ENCODE peak calls at places on chromosomes 3 and 15, in four cellular contexts. K, L, S and A are unnamed samples.

GRCh38 chr3:21718943-21719591 is 31.9 kb downstream of the ZNF385D start:
- DNase-seq in K (no peak), L (no peak), S (no peak), A (no peak)

GRCh38 chr3:177443469-177443868 is 246.2 kb upstream of the TBL1XR1 start:
- DNase-seq in K (no peak), L (no peak), S (no peak), A (no peak)

GRCh38 chr3:123390865-123391613 is 57.9 kb downstream of the ADCY5 start:
- DNase-seq in K (no peak), L (peak), S (no peak), A (no peak)

GRCh38 chr15:85646538-85647091 is 148.1 kb downstream of the KLHL25 start:
- DNase-seq in K (peak), L (no peak), S (no peak), A (peak)

GRCh38 chr15:64694816-64695215 is 80.6 kb downstream of the RBPMS2 start:
- DNase-seq in K (no peak), L (no peak), S (no peak), A (no peak)

GRCh38 chr3:11638669-11639402 is 4.9 kb downstream of the VGLL4 start:
- DNase-seq in K (no peak), L (no peak), S (no peak), A (no peak)

GRCh38 chr3:126061301-126062032 is 22.5 kb downstream of the SLC41A3 start:
- DNase-seq in K (no peak), L (no peak), S (no peak), A (no peak)

GRCh38 chr3:29764603-29765254 is 483.9 kb downstream of the RBMS3 start:
- DNase-seq in K (no peak), L (no peak), S (no peak), A (no peak)

GRCh38 chr3:171213178-171213577 is 186.7 kb upstream of the SLC2A2 start:
- DNase-seq in K (no peak), L (no peak), S (no peak), A (no peak)

GRCh38 chr3:4995500-4996053 is 16.3 kb downstream of the BHLHE40 start:
- DNase-seq in K (no peak), L (no peak), S (no peak), A (no peak)

GRCh38 chr3:195245531-195245951 is 25.4 kb downstream of the XXYLT1 start:
- DNase-seq in K (no peak), L (peak), S (no peak), A (no peak)

GRCh38 chr3:178551916-178552321 is 15.7 kb downstream of the KCNMB2 start:
- DNase-seq in K (no peak), L (peak), S (no peak), A (no peak)

GRCh38 chr15:45165536-45165935 is 22.2 kb downstream of the SHF start:
- DNase-seq in K (no peak), L (no peak), S (no peak), A (no peak)
- TF ChIP-seq CTCF in K (no peak), L (no peak), S (no peak), A (no peak)

DNA sequence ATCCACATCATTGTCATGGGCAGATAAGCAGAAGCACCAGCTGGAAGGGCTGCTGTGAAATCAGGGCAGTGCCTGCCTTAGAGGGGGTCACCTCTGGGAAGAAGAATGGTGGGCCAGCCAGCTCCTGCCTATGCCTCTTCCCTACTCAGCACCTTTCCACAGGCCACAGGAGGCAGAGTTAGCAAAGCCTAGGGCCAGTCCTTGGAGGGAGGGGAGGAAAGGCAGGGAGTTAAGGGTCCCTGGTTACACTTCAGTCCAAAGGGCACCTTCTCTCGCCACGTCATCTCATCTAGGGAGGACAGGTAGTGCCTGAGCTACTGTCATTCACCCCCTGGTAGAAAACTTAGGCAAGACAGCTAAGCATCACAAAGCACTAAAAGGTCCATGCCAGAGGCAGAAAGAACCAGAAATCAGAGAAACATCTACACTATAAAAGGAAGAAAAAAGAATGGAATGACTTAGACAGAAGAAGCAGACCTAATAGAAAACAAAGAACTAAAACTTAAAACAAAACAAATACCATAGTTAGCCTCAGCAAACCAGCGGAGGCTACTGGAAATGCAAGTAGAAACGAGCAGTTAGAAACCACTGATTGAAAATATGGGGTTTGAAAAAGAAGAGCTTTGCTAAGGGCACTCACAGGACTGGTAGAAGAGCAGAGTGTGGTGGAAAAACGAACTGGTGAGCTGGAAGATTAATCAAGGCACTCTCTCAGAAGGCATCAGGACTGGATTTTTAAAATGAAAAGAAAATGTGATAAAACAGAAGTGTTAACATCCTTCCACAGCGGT is 84.2 kb downstream of the OSBPL10 start:
- DNase-seq in K (no peak), L (no peak), S (no peak), A (no peak)
- TF ChIP-seq CTCF in K (no peak), L (no peak), S (no peak), A (no peak)

DNA sequence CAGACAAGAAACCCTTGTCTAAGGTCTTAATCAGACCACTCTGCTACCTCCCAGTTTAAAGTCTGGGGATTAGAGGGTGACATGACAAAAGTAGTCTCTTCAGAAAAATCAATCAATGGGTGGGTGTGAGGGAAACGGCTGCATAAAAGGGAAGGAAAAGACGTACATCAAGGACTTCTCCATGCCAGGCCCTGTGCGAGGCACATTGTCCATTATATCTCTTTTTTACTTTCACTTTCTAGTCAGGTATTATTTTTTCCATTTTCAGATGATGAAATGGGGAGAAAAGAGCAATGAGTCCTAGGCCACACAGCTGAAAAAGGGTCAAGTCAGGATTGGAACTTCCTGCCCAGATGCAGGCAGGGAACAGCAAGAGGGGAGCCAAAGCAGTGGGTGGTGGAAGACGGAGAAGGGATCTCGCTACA is 4.6 kb upstream of the CX3CR1 start:
- DNase-seq in K (no peak), L (no peak), S (no peak), A (no peak)
- TF ChIP-seq CTCF in K (no peak), L (no peak), S (no peak), A (no peak)

GRCh38 chr3:139935071-139935865 is at the start of gene CLSTN2:
- DNase-seq in K (peak), L (peak), S (peak), A (peak)
- TF ChIP-seq CTCF in K (no peak), L (peak), S (no peak), A (no peak)

DNA sequence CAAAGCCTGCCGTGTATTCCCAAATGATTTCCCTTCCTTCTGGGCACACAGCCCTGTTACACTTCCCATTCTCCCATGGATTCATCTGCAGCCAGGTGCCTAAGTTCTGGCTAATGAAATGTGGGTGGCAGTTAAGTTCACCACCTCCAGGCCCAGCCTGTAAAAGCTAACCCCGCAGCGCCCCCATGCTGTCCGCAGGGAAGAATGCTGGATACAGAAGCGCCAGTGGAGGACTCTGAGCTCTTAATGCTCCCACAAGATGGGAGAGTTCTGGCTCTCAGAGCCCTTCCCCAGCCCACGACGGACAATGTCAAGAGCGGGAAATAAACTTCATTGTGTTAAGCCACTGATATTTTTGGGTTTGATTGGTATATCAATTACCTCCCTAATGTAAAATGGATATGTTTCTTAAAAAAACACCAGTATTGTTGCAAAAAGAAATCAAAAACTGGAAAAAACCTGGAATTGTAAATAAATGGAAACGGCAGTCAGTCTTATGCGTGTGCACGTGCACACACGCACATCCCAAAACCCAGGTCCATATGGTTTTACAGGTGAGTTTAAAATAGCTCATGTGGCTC is 37.7 kb upstream of the FGD5 start:
- DNase-seq in K (peak), L (peak), S (peak), A (peak)
- TF ChIP-seq CTCF in K (peak), L (peak), S (peak), A (peak)

GRCh38 chr15:71125831-71126453 is 10.7 kb downstream of the THSD4 start:
- DNase-seq in K (no peak), L (no peak), S (no peak), A (no peak)
- TF ChIP-seq CTCF in K (no peak), L (no peak), S (no peak), A (no peak)

GRCh38 chr15:42578984-42579537 is 3.7 kb downstream of the STARD9 start:
- DNase-seq in K (no peak), L (no peak), S (no peak), A (no peak)

GRCh38 chr15:42584031-42584765 is 8.8 kb downstream of the STARD9 start:
- DNase-seq in K (no peak), L (no peak), S (no peak), A (no peak)

GRCh38 chr15:42582569-42583235 is 7.3 kb downstream of the STARD9 start:
- DNase-seq in K (no peak), L (no peak), S (no peak), A (no peak)

GRCh38 chr15:42577514-42578031 is 2.2 kb downstream of the STARD9 start:
- DNase-seq in K (peak), L (no peak), S (no peak), A (no peak)

DNA sequence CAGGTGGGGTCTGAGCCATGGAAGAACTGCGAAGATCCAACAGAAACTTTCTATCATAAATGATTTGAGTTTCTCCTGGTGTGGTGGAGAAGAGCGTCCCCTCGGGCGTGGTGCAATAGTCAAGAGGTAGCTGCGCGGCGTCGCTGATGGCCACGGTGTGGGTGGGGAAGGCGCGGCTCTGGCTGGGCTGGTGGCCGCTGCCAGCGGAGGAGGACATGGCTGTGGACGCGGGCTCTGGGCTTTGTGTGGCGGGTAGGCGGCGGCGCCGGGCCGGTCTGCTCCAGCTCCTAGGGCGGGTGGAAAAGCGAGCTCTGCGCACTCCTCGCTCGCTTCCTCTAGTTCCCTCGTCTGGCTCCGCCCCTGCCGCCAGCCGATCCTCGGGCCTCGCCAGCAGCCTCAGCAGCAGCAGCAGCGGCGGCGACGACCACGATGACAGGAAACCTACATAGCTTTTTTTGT is 5.9 kb downstream of the STARD9 start:
- DNase-seq in K (peak), L (peak), S (peak), A (peak)
- TF ChIP-seq CTCF in K (no peak), L (no peak), S (no peak), A (no peak)

GRCh38 chr3:101998256-101998926 is 149.1 kb downstream of the NFKBIZ start:
- DNase-seq in K (no peak), L (peak), S (no peak), A (no peak)
- TF ChIP-seq CTCF in K (no peak), L (no peak), S (no peak), A (no peak)